ENCODE peak calls at places on chromosome 10, in five cellular contexts. F is HEK293T, N is HepG2, R is SK-N-SH, Y is K562. A is an unnamed sample.
A peak's percentile ranks its signal among the peaks of the same experiment; 100 is the strongest.

GRCh38 chr10:63487990-63488389 is 22.2 kb upstream of the JMJD1C start:
- DNase-seq in Y (no peak), F (no peak), N (peak; percentile 63), R (no peak), A (no peak)

GRCh38 chr10:100662067-100662466 is 83.3 kb upstream of the PAX2 start:
- DNase-seq in R (no peak), N (no peak), F (no peak), Y (no peak), A (no peak)

GRCh38 chr10:20622522-20623270 is 274.4 kb downstream of the NEBL start:
- DNase-seq in F (no peak), Y (no peak), R (no peak), N (peak; percentile 6), A (no peak)

GRCh38 chr10:100370976-100371706 is 24.1 kb downstream of the SCD start:
- DNase-seq in Y (peak; percentile 89), N (peak; percentile 91), F (peak; percentile 53), R (no peak), A (peak; percentile 34)

GRCh38 chr10:14349081-14349480 is 18.4 kb upstream of the FRMD4A start:
- DNase-seq in N (no peak), R (no peak), Y (no peak), F (no peak), A (no peak)

GRCh38 chr10:593016-593415 is 96.5 kb downstream of the DIP2C start:
- DNase-seq in R (no peak), F (no peak), Y (no peak), N (no peak), A (no peak)

GRCh38 chr10:80275135-80275498 is 14.3 kb downstream of the MAT1A start:
- DNase-seq in R (no peak), Y (no peak), N (no peak), F (no peak), A (no peak)

GRCh38 chr10:99689461-99689860 is 30.2 kb downstream of the ENTPD7 start:
- DNase-seq in F (no peak), R (no peak), Y (no peak), N (no peak), A (no peak)

GRCh38 chr10:102408728-102409603 is 9.6 kb downstream of the PSD start:
- DNase-seq in N (no peak), F (peak; percentile 54), Y (peak; percentile 52), R (peak; percentile 91), A (no peak)

GRCh38 chr10:36636879-36637278 is 488.5 kb upstream of the ANKRD30A start:
- DNase-seq in R (no peak), N (no peak), F (no peak), Y (no peak), A (no peak)

GRCh38 chr10:76411719-76412435 is 980.5 kb downstream of the LRMDA start:
- DNase-seq in R (no peak), F (no peak), N (no peak), Y (no peak), A (no peak)

GRCh38 chr10:21334891-21335696 is 190.4 kb downstream of the SKIDA1 start:
- DNase-seq in R (no peak), Y (peak; percentile 85), N (peak; percentile 61), F (no peak), A (no peak)

DNA sequence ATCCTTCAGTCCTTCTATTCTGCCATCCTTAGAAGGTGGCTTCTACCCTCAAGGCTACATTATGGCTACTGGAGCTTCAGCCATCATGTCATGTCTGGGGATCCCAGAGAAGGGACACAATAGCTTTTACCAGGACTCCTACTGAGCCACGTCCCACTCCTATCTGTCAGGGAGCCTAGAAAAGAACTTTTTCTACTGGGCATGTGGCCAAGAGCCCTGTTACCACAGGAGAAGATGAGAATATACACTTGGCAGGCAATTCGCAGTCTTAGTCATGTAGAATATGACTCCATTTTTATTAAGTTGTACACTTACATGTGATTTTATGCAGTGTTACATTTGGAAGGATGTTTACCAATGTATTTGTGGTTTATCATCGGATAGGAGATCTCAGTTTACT is 64.6 kb upstream of the KCNMA1 start:
- DNase-seq in R (no peak), Y (no peak), F (no peak), N (no peak), A (no peak)
- TF ChIP-seq FOXM1 in R (no peak), Y (no peak), F (no peak), N (no peak), A (no peak)

DNA sequence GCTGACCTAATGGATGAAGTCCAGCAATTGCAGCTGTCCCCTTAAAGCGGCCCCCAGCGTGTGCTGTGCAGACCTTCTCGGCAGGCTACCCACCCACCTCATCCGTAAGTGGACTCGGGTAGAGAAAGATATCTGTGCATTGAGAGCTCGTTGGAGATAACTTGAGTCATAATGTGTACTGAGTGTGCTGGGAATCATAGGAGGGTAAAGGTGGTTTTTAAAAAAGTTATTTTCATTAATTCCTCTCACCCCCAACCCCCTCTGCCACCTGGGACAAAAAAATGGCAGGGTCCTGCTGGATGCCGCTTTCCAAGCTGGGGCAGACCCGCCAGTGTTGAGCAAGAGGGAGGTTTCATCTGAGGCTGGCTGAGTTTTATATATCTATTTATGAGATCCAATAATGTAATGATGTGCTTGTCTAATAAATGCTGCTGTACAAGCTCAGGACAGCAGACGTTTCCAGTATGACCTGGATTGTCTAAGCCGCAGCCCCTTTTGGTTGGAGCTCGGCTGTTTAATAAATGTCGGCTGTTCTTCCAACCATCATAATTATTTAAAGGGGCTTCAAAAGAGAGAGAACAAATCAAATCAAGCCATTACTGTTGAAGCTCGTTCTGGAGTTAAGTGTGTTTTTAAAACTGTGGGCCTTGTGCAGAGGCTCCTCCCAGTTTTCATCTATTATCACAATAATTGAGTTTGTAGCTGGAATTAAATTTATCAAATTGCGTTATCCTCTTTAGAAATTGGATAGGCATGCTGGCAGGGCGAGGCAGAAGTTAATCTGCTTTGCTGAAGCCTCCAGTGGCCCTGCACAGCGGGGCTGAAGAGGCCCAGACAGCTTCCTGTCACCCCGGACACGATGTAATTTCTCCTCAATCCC is 119.0 kb downstream of the NKX6-2 start:
- DNase-seq in N (no peak), Y (no peak), F (peak; percentile 48), R (peak; percentile 87), A (no peak)
- TF ChIP-seq FOXM1 in N (no peak), Y (no peak), F (no peak), R (no peak), A (no peak)

DNA sequence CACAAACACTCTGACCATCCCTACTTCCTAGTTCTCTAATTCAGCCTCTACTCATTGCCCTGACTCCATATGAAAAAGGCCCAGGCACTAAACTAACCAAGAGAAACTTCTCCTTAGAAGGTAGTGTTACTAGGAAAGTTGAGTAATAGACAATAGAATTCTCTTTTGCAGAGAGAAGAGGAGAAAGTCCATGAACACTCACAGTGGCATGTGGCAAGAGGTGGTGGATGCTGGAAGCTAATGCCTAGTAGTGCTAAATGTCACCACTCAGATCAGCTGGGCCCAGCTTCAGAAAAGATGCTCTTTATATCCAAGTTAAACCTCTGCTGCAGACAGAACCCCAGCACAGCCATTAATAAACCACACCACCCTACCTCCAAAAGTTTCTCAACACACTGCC is 58.2 kb downstream of the SORBS1 start:
- DNase-seq in Y (no peak), R (no peak), N (peak; percentile 64), F (no peak), A (no peak)
- TF ChIP-seq FOXM1 in Y (no peak), R (no peak), N (no peak), F (no peak), A (no peak)

DNA sequence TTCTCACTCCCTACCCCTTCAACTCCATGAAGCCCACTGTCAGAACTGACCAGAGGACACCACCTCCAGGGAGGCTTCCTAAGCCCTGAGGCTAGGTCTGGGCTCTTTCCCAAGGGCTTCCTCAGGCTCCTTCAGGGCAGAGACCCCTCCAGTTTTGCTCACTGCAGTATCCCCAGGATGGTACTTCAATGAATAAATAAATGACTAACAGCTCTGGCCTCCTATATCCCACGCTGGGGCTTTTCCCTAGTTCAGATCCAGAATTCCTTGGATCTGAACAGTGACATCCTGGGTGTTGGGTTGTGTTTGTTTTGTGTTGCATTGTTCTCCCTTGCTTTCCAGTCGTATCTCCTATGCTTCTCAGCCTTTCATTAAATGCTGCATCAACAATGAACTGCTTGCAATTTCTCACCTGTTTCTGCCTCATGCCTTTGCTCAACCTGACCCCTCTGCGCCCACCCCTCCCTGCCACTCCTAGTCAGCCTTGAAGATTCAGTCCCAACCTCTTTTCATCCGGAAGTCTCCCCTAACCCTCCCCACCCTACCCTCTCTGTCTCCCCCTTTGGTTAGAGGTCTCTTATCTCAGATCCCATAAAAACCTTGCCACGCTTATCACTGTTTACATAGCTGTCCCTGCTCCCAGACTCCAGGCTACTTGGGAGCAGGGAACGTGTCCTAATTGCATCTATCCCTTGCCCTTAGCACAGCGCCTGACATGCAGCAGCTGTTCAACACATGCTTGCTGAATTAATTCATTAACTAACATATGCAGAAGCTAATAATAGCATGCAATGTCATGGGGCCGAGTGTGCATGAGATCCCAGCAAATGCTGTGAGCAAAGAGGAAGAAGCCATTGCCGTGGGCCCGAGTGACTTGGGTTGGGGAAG is 41.7 kb downstream of the PPP1R3C start:
- DNase-seq in N (no peak), R (peak; percentile 73), F (no peak), Y (peak; percentile 67), A (no peak)
- TF ChIP-seq FOXM1 in N (no peak), R (no peak), F (no peak), Y (peak; percentile 60), A (no peak)

DNA sequence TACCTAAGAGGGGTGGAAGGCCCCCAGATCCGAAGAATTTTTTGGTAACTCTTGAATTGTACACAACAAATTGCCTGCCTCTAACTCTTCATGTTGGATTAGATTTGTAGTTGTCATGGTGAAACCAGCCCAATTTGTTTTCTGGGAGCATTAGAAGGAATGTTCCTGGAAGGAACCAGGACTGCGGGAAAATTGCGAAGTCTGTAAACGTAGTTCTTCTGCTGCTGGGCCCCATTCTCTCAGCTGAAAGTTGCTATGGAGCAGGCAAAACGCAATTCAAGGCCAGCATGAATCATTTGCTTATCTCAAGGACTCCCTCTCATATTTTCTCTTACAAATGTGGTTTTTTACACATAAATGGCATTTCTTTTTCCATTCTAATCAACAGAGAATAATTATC is 124.7 kb upstream of the TMEM72 start:
- DNase-seq in N (no peak), Y (no peak), R (no peak), F (no peak), A (no peak)
- TF ChIP-seq FOXM1 in N (no peak), Y (no peak), R (no peak), F (no peak), A (no peak)

GRCh38 chr10:58515296-58515956 is 2.8 kb downstream of the BICC1 start:
- DNase-seq in F (no peak), N (no peak), Y (no peak), R (no peak), A (no peak)

GRCh38 chr10:58512470-58513188 is at the start of gene BICC1:
- DNase-seq in Y (no peak), R (peak; percentile 93), N (no peak), F (peak; percentile 69), A (no peak)

GRCh38 chr10:58514102-58514472 is 1.4 kb downstream of the BICC1 start:
- DNase-seq in R (no peak), Y (no peak), F (no peak), N (no peak), A (no peak)

GRCh38 chr10:58513189-58514101 is 773 bp downstream of the BICC1 start:
- DNase-seq in R (peak; percentile 63), F (peak; percentile 36), N (no peak), Y (no peak), A (no peak)

GRCh38 chr10:58511765-58512469 is 755 bp upstream of the BICC1 start:
- DNase-seq in N (peak; percentile 59), F (no peak), Y (no peak), R (peak; percentile 29), A (no peak)
- TF ChIP-seq FOXM1 in N (no peak), F (no peak), Y (no peak), R (no peak), A (no peak)

A was measured in GM12878.